ENCODE peak calls at places on chromosomes 5 and 9, in seven cellular contexts. One of them, this sample, is unnamed.

GRCh38 chr5:104189031-104189430 is 626.4 kb upstream of the NUDT12 start:
- DNase-seq in NCI-H748 treated with DMSO at 0.1 percent for 48 hours: no peak
- DNase-seq in activated naive CD4-positive, alpha-beta T cell treated with Interleukin-2 at 50 U/mL for 16 hours: no peak
- DNase-seq in hepatocyte: no peak
- DNase-seq in GM20000: no peak
- DNase-seq in NCI-H1092 treated with DMSO at 0.1 percent for 48 hours: no peak
- DNase-seq in HTR-8/SVneo: no peak
- DNase-seq in this sample: no peak

GRCh38 chr9:16386579-16387077 is 483.8 kb downstream of the BNC2 start:
- DNase-seq in NCI-H748 treated with DMSO at 0.1 percent for 48 hours: no peak
- DNase-seq in activated naive CD4-positive, alpha-beta T cell treated with Interleukin-2 at 50 U/mL for 16 hours: no peak
- DNase-seq in hepatocyte: no peak
- DNase-seq in GM20000: no peak
- DNase-seq in NCI-H1092 treated with DMSO at 0.1 percent for 48 hours: no peak
- DNase-seq in HTR-8/SVneo: no peak
- DNase-seq in this sample: no peak

GRCh38 chr9:72029986-72030385 is 30.4 kb downstream of the C9orf57 start:
- DNase-seq in NCI-H748 treated with DMSO at 0.1 percent for 48 hours: no peak
- DNase-seq in activated naive CD4-positive, alpha-beta T cell treated with Interleukin-2 at 50 U/mL for 16 hours: no peak
- DNase-seq in hepatocyte: no peak
- DNase-seq in GM20000: no peak
- DNase-seq in NCI-H1092 treated with DMSO at 0.1 percent for 48 hours: no peak
- DNase-seq in HTR-8/SVneo: no peak
- DNase-seq in this sample: no peak

GRCh38 chr5:71503536-71503935 is 48.1 kb downstream of the BDP1 start:
- DNase-seq in NCI-H748 treated with DMSO at 0.1 percent for 48 hours: no peak
- DNase-seq in activated naive CD4-positive, alpha-beta T cell treated with Interleukin-2 at 50 U/mL for 16 hours: no peak
- DNase-seq in hepatocyte: no peak
- DNase-seq in GM20000: no peak
- DNase-seq in NCI-H1092 treated with DMSO at 0.1 percent for 48 hours: no peak
- DNase-seq in HTR-8/SVneo: no peak
- DNase-seq in this sample: no peak

GRCh38 chr9:78298046-78298511 is 1.2 kb downstream of the PSAT1 start:
- DNase-seq in NCI-H748 treated with DMSO at 0.1 percent for 48 hours: no peak
- DNase-seq in activated naive CD4-positive, alpha-beta T cell treated with Interleukin-2 at 50 U/mL for 16 hours: peak
- DNase-seq in hepatocyte: no peak
- DNase-seq in GM20000: peak
- DNase-seq in NCI-H1092 treated with DMSO at 0.1 percent for 48 hours: peak
- DNase-seq in HTR-8/SVneo: no peak
- DNase-seq in this sample: peak

GRCh38 chr9:86116425-86116824 is 17.1 kb upstream of the GOLM1 start:
- DNase-seq in NCI-H748 treated with DMSO at 0.1 percent for 48 hours: no peak
- DNase-seq in activated naive CD4-positive, alpha-beta T cell treated with Interleukin-2 at 50 U/mL for 16 hours: no peak
- DNase-seq in hepatocyte: no peak
- DNase-seq in GM20000: no peak
- DNase-seq in NCI-H1092 treated with DMSO at 0.1 percent for 48 hours: no peak
- DNase-seq in HTR-8/SVneo: no peak
- DNase-seq in this sample: no peak

GRCh38 chr9:74645007-74645639 is 148.0 kb downstream of the RORB start:
- DNase-seq in NCI-H748 treated with DMSO at 0.1 percent for 48 hours: no peak
- DNase-seq in activated naive CD4-positive, alpha-beta T cell treated with Interleukin-2 at 50 U/mL for 16 hours: no peak
- DNase-seq in hepatocyte: peak
- DNase-seq in GM20000: peak
- DNase-seq in NCI-H1092 treated with DMSO at 0.1 percent for 48 hours: peak
- DNase-seq in HTR-8/SVneo: no peak
- DNase-seq in this sample: no peak

GRCh38 chr5:177476531-177477233 is 3.2 kb upstream of the DBN1 start:
- DNase-seq in NCI-H748 treated with DMSO at 0.1 percent for 48 hours: no peak
- DNase-seq in activated naive CD4-positive, alpha-beta T cell treated with Interleukin-2 at 50 U/mL for 16 hours: no peak
- DNase-seq in hepatocyte: no peak
- DNase-seq in GM20000: no peak
- DNase-seq in NCI-H1092 treated with DMSO at 0.1 percent for 48 hours: no peak
- DNase-seq in HTR-8/SVneo: no peak
- DNase-seq in this sample: no peak

GRCh38 chr5:178389796-178390195 is 157.2 kb upstream of the PHYKPL start:
- DNase-seq in NCI-H748 treated with DMSO at 0.1 percent for 48 hours: no peak
- DNase-seq in activated naive CD4-positive, alpha-beta T cell treated with Interleukin-2 at 50 U/mL for 16 hours: no peak
- DNase-seq in hepatocyte: no peak
- DNase-seq in GM20000: no peak
- DNase-seq in NCI-H1092 treated with DMSO at 0.1 percent for 48 hours: no peak
- DNase-seq in HTR-8/SVneo: no peak
- DNase-seq in this sample: no peak

GRCh38 chr5:132289097-132289496 is 5.1 kb upstream of the SLC22A4 start:
- DNase-seq in NCI-H748 treated with DMSO at 0.1 percent for 48 hours: no peak
- DNase-seq in activated naive CD4-positive, alpha-beta T cell treated with Interleukin-2 at 50 U/mL for 16 hours: no peak
- DNase-seq in hepatocyte: no peak
- DNase-seq in GM20000: no peak
- DNase-seq in NCI-H1092 treated with DMSO at 0.1 percent for 48 hours: no peak
- DNase-seq in HTR-8/SVneo: no peak
- DNase-seq in this sample: no peak

GRCh38 chr5:80414113-80414512 is 6.2 kb downstream of the ZFYVE16 start:
- DNase-seq in NCI-H748 treated with DMSO at 0.1 percent for 48 hours: no peak
- DNase-seq in activated naive CD4-positive, alpha-beta T cell treated with Interleukin-2 at 50 U/mL for 16 hours: no peak
- DNase-seq in hepatocyte: no peak
- DNase-seq in GM20000: no peak
- DNase-seq in NCI-H1092 treated with DMSO at 0.1 percent for 48 hours: no peak
- DNase-seq in HTR-8/SVneo: no peak
- DNase-seq in this sample: no peak

GRCh38 chr5:169778622-169779596 is 141.8 kb downstream of the DOCK2 start:
- DNase-seq in NCI-H748 treated with DMSO at 0.1 percent for 48 hours: no peak
- DNase-seq in activated naive CD4-positive, alpha-beta T cell treated with Interleukin-2 at 50 U/mL for 16 hours: no peak
- DNase-seq in hepatocyte: no peak
- DNase-seq in GM20000: peak
- DNase-seq in NCI-H1092 treated with DMSO at 0.1 percent for 48 hours: no peak
- DNase-seq in HTR-8/SVneo: no peak
- DNase-seq in this sample: peak

GRCh38 chr5:131610198-131611063 is 24.6 kb downstream of the RAPGEF6 start:
- DNase-seq in NCI-H748 treated with DMSO at 0.1 percent for 48 hours: no peak
- DNase-seq in activated naive CD4-positive, alpha-beta T cell treated with Interleukin-2 at 50 U/mL for 16 hours: no peak
- DNase-seq in hepatocyte: peak
- DNase-seq in GM20000: no peak
- DNase-seq in NCI-H1092 treated with DMSO at 0.1 percent for 48 hours: no peak
- DNase-seq in HTR-8/SVneo: peak
- DNase-seq in this sample: no peak

GRCh38 chr5:759111-759741 is 25.3 kb downstream of the ZDHHC11B start:
- DNase-seq in NCI-H748 treated with DMSO at 0.1 percent for 48 hours: peak
- DNase-seq in activated naive CD4-positive, alpha-beta T cell treated with Interleukin-2 at 50 U/mL for 16 hours: peak
- DNase-seq in hepatocyte: peak
- DNase-seq in GM20000: peak
- DNase-seq in NCI-H1092 treated with DMSO at 0.1 percent for 48 hours: no peak
- DNase-seq in HTR-8/SVneo: no peak
- DNase-seq in this sample: peak

GRCh38 chr9:36187414-36187813 is 3.3 kb upstream of the CLTA start:
- DNase-seq in NCI-H748 treated with DMSO at 0.1 percent for 48 hours: no peak
- DNase-seq in activated naive CD4-positive, alpha-beta T cell treated with Interleukin-2 at 50 U/mL for 16 hours: no peak
- DNase-seq in hepatocyte: no peak
- DNase-seq in GM20000: no peak
- DNase-seq in NCI-H1092 treated with DMSO at 0.1 percent for 48 hours: no peak
- DNase-seq in HTR-8/SVneo: no peak
- DNase-seq in this sample: no peak

GRCh38 chr9:18605763-18606162 is 131.8 kb downstream of the ADAMTSL1 start:
- DNase-seq in NCI-H748 treated with DMSO at 0.1 percent for 48 hours: no peak
- DNase-seq in activated naive CD4-positive, alpha-beta T cell treated with Interleukin-2 at 50 U/mL for 16 hours: no peak
- DNase-seq in hepatocyte: no peak
- DNase-seq in GM20000: no peak
- DNase-seq in NCI-H1092 treated with DMSO at 0.1 percent for 48 hours: peak
- DNase-seq in HTR-8/SVneo: no peak
- DNase-seq in this sample: no peak

GRCh38 chr9:125255781-125256391 is 5.7 kb upstream of the GAPVD1 start:
- DNase-seq in NCI-H748 treated with DMSO at 0.1 percent for 48 hours: peak
- DNase-seq in activated naive CD4-positive, alpha-beta T cell treated with Interleukin-2 at 50 U/mL for 16 hours: no peak
- DNase-seq in hepatocyte: peak
- DNase-seq in GM20000: peak
- DNase-seq in NCI-H1092 treated with DMSO at 0.1 percent for 48 hours: no peak
- DNase-seq in HTR-8/SVneo: no peak
- DNase-seq in this sample: no peak

GRCh38 chr5:138241688-138242547 is 28.8 kb upstream of the CDC23 start:
- DNase-seq in NCI-H748 treated with DMSO at 0.1 percent for 48 hours: no peak
- DNase-seq in activated naive CD4-positive, alpha-beta T cell treated with Interleukin-2 at 50 U/mL for 16 hours: peak
- DNase-seq in hepatocyte: peak
- DNase-seq in GM20000: peak
- DNase-seq in NCI-H1092 treated with DMSO at 0.1 percent for 48 hours: no peak
- DNase-seq in HTR-8/SVneo: no peak
- DNase-seq in this sample: no peak

GRCh38 chr9:37290881-37291485 is 131.5 kb upstream of the GRHPR start:
- DNase-seq in NCI-H748 treated with DMSO at 0.1 percent for 48 hours: no peak
- DNase-seq in activated naive CD4-positive, alpha-beta T cell treated with Interleukin-2 at 50 U/mL for 16 hours: no peak
- DNase-seq in hepatocyte: peak
- DNase-seq in GM20000: peak
- DNase-seq in NCI-H1092 treated with DMSO at 0.1 percent for 48 hours: no peak
- DNase-seq in HTR-8/SVneo: peak
- DNase-seq in this sample: no peak

GRCh38 chr9:12740845-12741244 is 34.0 kb upstream of the LURAP1L start:
- DNase-seq in NCI-H748 treated with DMSO at 0.1 percent for 48 hours: no peak
- DNase-seq in activated naive CD4-positive, alpha-beta T cell treated with Interleukin-2 at 50 U/mL for 16 hours: no peak
- DNase-seq in hepatocyte: no peak
- DNase-seq in GM20000: no peak
- DNase-seq in NCI-H1092 treated with DMSO at 0.1 percent for 48 hours: no peak
- DNase-seq in HTR-8/SVneo: no peak
- DNase-seq in this sample: no peak

GRCh38 chr5:145585443-145586148 is 249.5 kb downstream of the PRELID2 start:
- DNase-seq in NCI-H748 treated with DMSO at 0.1 percent for 48 hours: no peak
- DNase-seq in activated naive CD4-positive, alpha-beta T cell treated with Interleukin-2 at 50 U/mL for 16 hours: no peak
- DNase-seq in hepatocyte: no peak
- DNase-seq in GM20000: no peak
- DNase-seq in NCI-H1092 treated with DMSO at 0.1 percent for 48 hours: no peak
- DNase-seq in HTR-8/SVneo: no peak
- DNase-seq in this sample: no peak

GRCh38 chr9:34547960-34548603 is 25.3 kb upstream of the ENHO start:
- DNase-seq in NCI-H748 treated with DMSO at 0.1 percent for 48 hours: peak
- DNase-seq in activated naive CD4-positive, alpha-beta T cell treated with Interleukin-2 at 50 U/mL for 16 hours: peak
- DNase-seq in hepatocyte: peak
- DNase-seq in GM20000: peak
- DNase-seq in NCI-H1092 treated with DMSO at 0.1 percent for 48 hours: peak
- DNase-seq in HTR-8/SVneo: peak
- DNase-seq in this sample: peak

GRCh38 chr5:14464101-14464500 is 117.5 kb upstream of the OTULINL start:
- DNase-seq in NCI-H748 treated with DMSO at 0.1 percent for 48 hours: peak
- DNase-seq in activated naive CD4-positive, alpha-beta T cell treated with Interleukin-2 at 50 U/mL for 16 hours: no peak
- DNase-seq in hepatocyte: no peak
- DNase-seq in GM20000: no peak
- DNase-seq in NCI-H1092 treated with DMSO at 0.1 percent for 48 hours: no peak
- DNase-seq in HTR-8/SVneo: no peak
- DNase-seq in this sample: no peak

GRCh38 chr9:19965336-19965735 is 176.5 kb upstream of the SLC24A2 start:
- DNase-seq in NCI-H748 treated with DMSO at 0.1 percent for 48 hours: no peak
- DNase-seq in activated naive CD4-positive, alpha-beta T cell treated with Interleukin-2 at 50 U/mL for 16 hours: no peak
- DNase-seq in hepatocyte: no peak
- DNase-seq in GM20000: no peak
- DNase-seq in NCI-H1092 treated with DMSO at 0.1 percent for 48 hours: no peak
- DNase-seq in HTR-8/SVneo: no peak
- DNase-seq in this sample: no peak

GRCh38 chr5:369151-369939 is 47.8 kb downstream of the AHRR start:
- DNase-seq in NCI-H748 treated with DMSO at 0.1 percent for 48 hours: no peak
- DNase-seq in activated naive CD4-positive, alpha-beta T cell treated with Interleukin-2 at 50 U/mL for 16 hours: no peak
- DNase-seq in hepatocyte: no peak
- DNase-seq in GM20000: no peak
- DNase-seq in NCI-H1092 treated with DMSO at 0.1 percent for 48 hours: no peak
- DNase-seq in HTR-8/SVneo: no peak
- DNase-seq in this sample: no peak

GRCh38 chr5:172979778-172980177 is 3.8 kb upstream of the ATP6V0E1 start:
- DNase-seq in NCI-H748 treated with DMSO at 0.1 percent for 48 hours: no peak
- DNase-seq in activated naive CD4-positive, alpha-beta T cell treated with Interleukin-2 at 50 U/mL for 16 hours: no peak
- DNase-seq in hepatocyte: no peak
- DNase-seq in GM20000: no peak
- DNase-seq in NCI-H1092 treated with DMSO at 0.1 percent for 48 hours: no peak
- DNase-seq in HTR-8/SVneo: no peak
- DNase-seq in this sample: no peak

GRCh38 chr9:128782669-128783068 is 4.4 kb upstream of the TBC1D13 start:
- DNase-seq in NCI-H748 treated with DMSO at 0.1 percent for 48 hours: no peak
- DNase-seq in activated naive CD4-positive, alpha-beta T cell treated with Interleukin-2 at 50 U/mL for 16 hours: no peak
- DNase-seq in hepatocyte: no peak
- DNase-seq in GM20000: no peak
- DNase-seq in NCI-H1092 treated with DMSO at 0.1 percent for 48 hours: no peak
- DNase-seq in HTR-8/SVneo: no peak
- DNase-seq in this sample: no peak

GRCh38 chr5:111775224-111775623 is 18.2 kb upstream of the NREP start:
- DNase-seq in NCI-H748 treated with DMSO at 0.1 percent for 48 hours: no peak
- DNase-seq in activated naive CD4-positive, alpha-beta T cell treated with Interleukin-2 at 50 U/mL for 16 hours: no peak
- DNase-seq in hepatocyte: no peak
- DNase-seq in GM20000: no peak
- DNase-seq in NCI-H1092 treated with DMSO at 0.1 percent for 48 hours: no peak
- DNase-seq in HTR-8/SVneo: no peak
- DNase-seq in this sample: no peak